ENCODE peak calls at places on chromosome 17, in six cellular contexts. L is tibial nerve; W is activated CD4-positive, alpha-beta T cell treated with anti-CD3 and anti-CD28 coated beads for 48 hours; C is GM04503; A is activated naive CD4-positive, alpha-beta T cell treated with Interleukin-2 at 50 U/mL for 16 hours; U is hepatocyte. D is an unnamed sample.

GRCh38 chr17:28907709-28908475 is 5.0 kb upstream of the DHRS13 start:
- DNase-seq in L (no peak), W (no peak), C (no peak), A (no peak), U (no peak), D (no peak)

GRCh38 chr17:83050651-83051422 is 28.6 kb upstream of the METRNL start:
- DNase-seq in L (no peak), W (no peak), C (no peak), A (no peak), U (peak), D (no peak)

GRCh38 chr17:29918922-29919856 is 10.8 kb downstream of the SSH2 start:
- DNase-seq in L (no peak), W (no peak), C (no peak), A (no peak), U (no peak), D (peak)

GRCh38 chr17:71338396-71338795 is 782.4 kb upstream of the SOX9 start:
- DNase-seq in L (no peak), W (no peak), C (no peak), A (no peak), U (no peak), D (peak)

GRCh38 chr17:64042700-64043485 is 22.5 kb upstream of the ICAM2 start:
- DNase-seq in L (no peak), W (no peak), C (no peak), A (no peak), U (no peak), D (no peak)

GRCh38 chr17:64115043-64115698 is 14.8 kb downstream of the ERN1 start:
- DNase-seq in L (no peak), W (no peak), C (no peak), A (no peak), U (no peak), D (peak)

GRCh38 chr17:7523033-7523432 is 25.8 kb upstream of the TNFSF12 start:
- DNase-seq in L (peak), W (peak), C (no peak), A (peak), U (no peak), D (peak)

GRCh38 chr17:8871081-8871581 is 3.7 kb upstream of the PIK3R6 start:
- DNase-seq in L (no peak), W (no peak), C (no peak), A (no peak), U (no peak), D (no peak)

GRCh38 chr17:47077576-47077975 is 98.5 kb upstream of the RPRML start:
- DNase-seq in L (no peak), W (no peak), C (no peak), A (no peak), U (no peak), D (peak)